ENCODE peak calls at places on chromosomes 2 and 18, in four cellular contexts. Z, T, I and N are unnamed samples.

GRCh38 chr2:43038034-43038719 is 188.2 kb downstream of the ZFP36L2 start:
- DNase-seq in I (no peak), Z (no peak), T (no peak), N (no peak)

GRCh38 chr2:185738679-185739472 is at the start of gene FSIP2:
- DNase-seq in Z (peak; percentile 94), I (peak; percentile 81), T (peak; percentile 18), N (no peak)

GRCh38 chr18:3093624-3094354 is 80.8 kb upstream of the LPIN2 start:
- DNase-seq in I (no peak), T (peak; percentile 35), Z (no peak), N (no peak)

GRCh38 chr2:3172265-3172935 is 205.2 kb downstream of the EIPR1 start:
- DNase-seq in Z (no peak), I (no peak), T (no peak), N (no peak)

GRCh38 chr18:2651981-2652380 is 3.5 kb upstream of the SMCHD1 start:
- DNase-seq in Z (no peak), T (no peak), I (no peak), N (no peak)

GRCh38 chr18:39480494-39481245 is 1915.1 kb upstream of the CELF4 start:
- DNase-seq in T (no peak), I (no peak), Z (no peak), N (no peak)

GRCh38 chr2:175180701-175181103 is 808 bp downstream of the ATP5MC3 start:
- DNase-seq in I (peak; percentile 51), T (peak; percentile 65), Z (peak; percentile 56), N (peak; percentile 28)

GRCh38 chr2:8658064-8658862 is 23.6 kb upstream of the ID2 start:
- DNase-seq in Z (no peak), T (no peak), I (no peak), N (no peak)

GRCh38 chr18:9290171-9290570 is 44.4 kb upstream of the TWSG1 start:
- DNase-seq in T (no peak), Z (no peak), I (no peak), N (no peak)

GRCh38 chr18:43572165-43572564 is 294.9 kb upstream of the SYT4 start:
- DNase-seq in Z (no peak), I (no peak), T (no peak), N (no peak)

GRCh38 chr2:215548714-215549113 is 112.8 kb upstream of the FN1 start:
- DNase-seq in T (no peak), I (no peak), Z (no peak), N (no peak)

GRCh38 chr18:2571200-2572143 is at the start of the genes METTL4 and NDC80:
- DNase-seq in I (peak; percentile 88), Z (peak; percentile 93), T (peak; percentile 82), N (peak; percentile 91)

GRCh38 chr18:79321625-79322024 is 74.1 kb upstream of the NFATC1 start:
- DNase-seq in I (no peak), Z (no peak), T (no peak), N (no peak)

GRCh38 chr2:241534701-241535375 is 23.7 kb upstream of the BOK start:
- DNase-seq in I (no peak), T (no peak), Z (no peak), N (no peak)

GRCh38 chr2:12205086-12205485 is 458.7 kb downstream of the LPIN1 start:
- DNase-seq in I (no peak), T (no peak), Z (no peak), N (no peak)

GRCh38 chr2:223723954-223724411 is 113.4 kb downstream of the AP1S3 start:
- DNase-seq in T (no peak), Z (peak; percentile 53), I (no peak), N (no peak)

GRCh38 chr2:111225871-111226270 is 105.2 kb downstream of the BCL2L11 start:
- DNase-seq in I (no peak), Z (no peak), T (no peak), N (no peak)

GRCh38 chr2:237072067-237072931 is 13.4 kb upstream of the COPS8 start:
- DNase-seq in I (peak; percentile 61), T (peak; percentile 60), Z (peak; percentile 81), N (peak; percentile 91)

GRCh38 chr18:8277270-8277669 is 332.0 kb upstream of the RAB12 start:
- DNase-seq in T (no peak), Z (no peak), I (no peak), N (no peak)

GRCh38 chr18:55470826-55471225 is 117.2 kb downstream of the TCF4 start:
- DNase-seq in I (no peak), Z (no peak), T (no peak), N (no peak)

GRCh38 chr2:200863655-200864205 is 728 bp downstream of the CLK1 start:
- DNase-seq in T (no peak), I (no peak), Z (no peak), N (peak; percentile 57)

GRCh38 chr18:2923464-2923863 is 76.7 kb downstream of the EMILIN2 start:
- DNase-seq in I (no peak), Z (no peak), T (no peak), N (no peak)

GRCh38 chr18:55250729-55251128 is 291.5 kb upstream of the CCDC68 start:
- DNase-seq in Z (no peak), T (no peak), I (no peak), N (no peak)

GRCh38 chr2:37706784-37707183 is 35.3 kb upstream of the CDC42EP3 start:
- DNase-seq in I (no peak), T (no peak), Z (no peak), N (no peak)

GRCh38 chr18:68969027-68969426 is 171.1 kb downstream of the CCDC102B start:
- DNase-seq in Z (peak; percentile 33), T (no peak), I (no peak), N (no peak)

GRCh38 chr18:65876310-65876709 is 125.5 kb downstream of the CDH7 start:
- DNase-seq in T (no peak), Z (no peak), I (no peak), N (no peak)

GRCh38 chr2:20232837-20233207 is 7.9 kb upstream of the SDC1 start:
- DNase-seq in T (no peak), I (no peak), Z (no peak), N (no peak)

GRCh38 chr18:47150029-47150823 is at the start of gene HDHD2:
- DNase-seq in T (peak; percentile 88), I (peak; percentile 88), Z (peak; percentile 90), N (peak; percentile 90)
- TF ChIP-seq CTCF in T (no peak), I (no peak), Z (no peak), N (no peak)

GRCh38 chr2:46327627-46328026 is 30.4 kb downstream of the EPAS1 start:
- DNase-seq in T (no peak), Z (no peak), I (no peak), N (no peak)
- TF ChIP-seq CTCF in T (no peak), Z (peak; percentile 58), I (no peak), N (no peak)

DNA sequence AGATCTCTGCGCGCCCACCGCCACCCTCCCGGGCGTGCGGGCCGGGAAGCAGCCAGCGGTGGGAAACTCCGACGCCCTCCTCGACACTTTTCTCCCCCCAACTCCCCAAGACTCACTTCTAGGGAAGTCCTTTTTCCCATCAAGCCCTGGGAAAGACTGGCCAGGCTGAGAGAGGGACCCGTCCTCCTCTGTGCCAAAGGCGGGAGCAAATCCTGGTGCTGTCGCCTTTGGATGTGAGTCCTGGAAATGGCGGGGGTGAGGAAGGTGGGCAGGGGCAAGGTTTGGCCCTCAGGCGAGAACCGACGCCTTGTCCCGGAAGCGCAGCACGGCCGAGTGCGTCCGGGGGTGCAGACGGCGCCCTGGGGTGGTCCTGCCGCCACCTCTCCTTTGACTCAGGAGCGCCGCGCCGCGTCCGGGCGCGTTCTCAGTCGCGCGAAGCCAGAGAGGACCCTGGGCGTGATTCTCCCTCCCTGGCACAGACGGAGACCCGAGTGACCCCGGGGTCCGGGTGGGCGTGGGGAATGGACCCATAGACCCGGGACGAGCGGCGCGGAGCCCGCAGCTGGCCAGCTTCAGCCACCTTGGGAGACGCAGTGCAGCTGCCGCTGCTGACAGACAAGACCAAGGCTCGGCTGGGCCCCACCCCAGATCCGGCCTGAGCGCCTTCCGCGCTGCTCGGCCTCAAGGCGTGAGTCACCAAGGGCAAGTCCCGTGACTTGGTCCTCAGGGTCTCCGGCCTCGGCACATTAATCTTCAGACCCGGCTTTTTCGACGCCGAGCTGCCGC is 3.5 kb upstream of the LBX2 start:
- DNase-seq in I (peak; percentile 80), T (peak; percentile 85), Z (peak; percentile 73), N (peak; percentile 93)
- TF ChIP-seq CTCF in I (peak; percentile 57), T (peak; percentile 7), Z (no peak), N (no peak)

GRCh38 chr2:166417669-166418068 is 41.9 kb upstream of the SCN9A start:
- DNase-seq in T (no peak), Z (peak; percentile 53), I (peak; percentile 3), N (no peak)
- TF ChIP-seq CTCF in T (no peak), Z (peak; percentile 40), I (no peak), N (no peak)

DNA sequence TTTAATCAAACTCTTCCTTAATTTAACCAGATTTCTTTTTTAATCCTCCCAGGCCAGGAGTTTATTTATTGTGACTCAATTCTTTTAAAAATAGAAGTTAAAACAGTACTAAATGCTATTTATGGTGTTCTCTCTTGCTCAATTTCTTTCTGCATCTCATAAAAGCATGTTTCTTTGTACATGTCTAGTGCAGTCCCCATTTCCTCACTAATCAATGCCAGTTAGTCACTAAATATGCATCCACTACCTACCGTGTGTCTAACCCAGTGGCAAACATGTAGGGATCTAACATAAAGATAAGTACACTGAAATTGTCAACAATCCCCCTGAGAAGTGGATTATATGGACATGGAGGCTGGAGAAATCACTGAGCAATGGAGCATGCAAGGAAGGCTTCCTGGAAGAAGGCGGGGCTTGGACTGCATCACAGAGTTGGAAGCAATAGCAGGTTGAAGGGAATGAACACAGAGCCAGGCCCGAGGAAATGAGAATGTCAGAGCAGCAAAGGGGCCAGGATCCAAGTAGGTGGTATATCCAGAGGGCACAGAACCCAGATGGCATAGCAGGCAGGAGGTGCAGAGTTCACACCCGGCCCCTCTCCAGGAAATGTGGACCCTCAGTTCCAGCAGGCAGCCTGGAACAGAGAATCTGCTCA is 105.3 kb upstream of the FOSL2 start:
- DNase-seq in I (no peak), T (no peak), Z (no peak), N (no peak)
- TF ChIP-seq CTCF in I (no peak), T (no peak), Z (no peak), N (no peak)

GRCh38 chr18:22136395-22136794 is 33.0 kb upstream of the GATA6 start:
- DNase-seq in T (no peak), Z (no peak), I (no peak), N (no peak)
- TF ChIP-seq CTCF in T (no peak), Z (no peak), I (no peak), N (no peak)